ENCODE peak calls at places on chromosomes 5 and 9, in four cellular contexts. U is central memory CD4-positive, alpha-beta T cell; R is stimulated activated CD4-positive, alpha-beta T cell treated with anti-CD3 and anti-CD28 coated beads, Interleukin-12 subunit alpha, Interleukin-12 subunit beta, amount 100 ng/mL, for 4 hours; Q is endothelial cell. W is an unnamed sample.

GRCh38 chr5:374631-375335 is 53.3 kb downstream of the AHRR start:
- DNase-seq in Q (no peak), R (no peak), U (no peak), W (peak; percentile 52)

GRCh38 chr5:134345996-134346395 is 21.0 kb downstream of the CDKL3 start:
- DNase-seq in U (no peak), Q (no peak), R (no peak), W (peak; percentile 17)

GRCh38 chr9:135136481-135136880 is 49.0 kb downstream of the OLFM1 start:
- DNase-seq in Q (no peak), R (no peak), U (no peak), W (no peak)

GRCh38 chr5:83957188-83957587 is 236.5 kb upstream of the HAPLN1 start:
- DNase-seq in R (no peak), U (no peak), Q (no peak), W (peak; percentile 12)

GRCh38 chr5:150589791-150590601 is 50.5 kb upstream of the SYNPO start:
- DNase-seq in U (no peak), R (no peak), Q (peak; percentile 45), W (peak; percentile 85)

GRCh38 chr5:66828551-66829421 is 232.6 kb downstream of the MAST4 start:
- DNase-seq in U (peak; percentile 68), Q (peak; percentile 65), R (peak; percentile 33), W (peak; percentile 95)

GRCh38 chr5:1958211-1959010 is 75.7 kb upstream of the IRX4 start:
- DNase-seq in Q (no peak), R (no peak), U (no peak), W (no peak)

GRCh38 chr5:171369898-171370297 is 17.8 kb upstream of the NPM1 start:
- DNase-seq in R (no peak), Q (no peak), U (no peak), W (no peak)

GRCh38 chr5:134503088-134503936 is 22.2 kb upstream of the JADE2 start:
- DNase-seq in R (peak; percentile 41), Q (peak; percentile 32), U (peak; percentile 21), W (peak; percentile 29)

GRCh38 chr5:115624994-115625393 is 842 bp downstream of the TMED7 start:
- DNase-seq in U (no peak), R (no peak), Q (no peak), W (peak; percentile 8)

GRCh38 chr5:20575515-20575914 is 587.5 kb upstream of the CDH18 start:
- DNase-seq in R (no peak), U (no peak), Q (no peak), W (peak; percentile 5)

GRCh38 chr5:173663810-173664526 is 47.5 kb upstream of the BOD1 start:
- DNase-seq in Q (peak; percentile 53), U (no peak), R (no peak), W (peak; percentile 75)

GRCh38 chr5:172336666-172337310 is 53.2 kb upstream of the UBTD2 start:
- DNase-seq in Q (no peak), U (no peak), R (no peak), W (no peak)